ENCODE peak calls at places on chromosomes 13 and 19, in nine cellular contexts. W, R, P, X, U, Q, D, T and J are unnamed samples.

GRCh38 chr19:15332311-15332996 is at the start of gene BRD4:
- DNase-seq in P (peak; percentile 51), Q (peak; percentile 50), T (peak; percentile 65), D (no peak), U (peak; percentile 61), R (peak; percentile 35), W (peak; percentile 59), X (peak; percentile 81), J (no peak)

GRCh38 chr19:54312436-54313362 is at the start of gene LILRA5:
- DNase-seq in T (no peak), U (no peak), R (no peak), W (no peak), X (no peak), Q (no peak), P (no peak), D (no peak), J (no peak)

GRCh38 chr13:63628310-63628709 is 2212.7 kb upstream of the PCDH20 start:
- DNase-seq in P (no peak), D (no peak), Q (no peak), R (no peak), T (no peak), U (no peak), X (no peak), W (no peak), J (no peak)

GRCh38 chr19:6023085-6023682 is 45.2 kb upstream of the RANBP3 start:
- DNase-seq in U (no peak), Q (no peak), D (peak; percentile 17), W (no peak), R (no peak), X (no peak), T (no peak), P (no peak), J (no peak)

GRCh38 chr13:107642841-107643240 is 572.5 kb downstream of the LIG4 start:
- DNase-seq in U (no peak), P (peak; percentile 6), D (no peak), R (no peak), T (no peak), X (no peak), W (no peak), Q (no peak), J (no peak)

GRCh38 chr13:91167706-91168459 is 179.6 kb upstream of the MIR17HG start:
- DNase-seq in P (no peak), Q (no peak), X (no peak), D (no peak), T (no peak), W (no peak), R (no peak), U (no peak), J (no peak)

GRCh38 chr13:44313674-44314073 is 60.0 kb upstream of the SERP2 start:
- DNase-seq in T (no peak), W (no peak), R (peak; percentile 94), P (no peak), X (no peak), U (no peak), Q (no peak), D (peak; percentile 61), J (no peak)

GRCh38 chr19:9883231-9883758 is 48.2 kb downstream of the PIN1 start:
- DNase-seq in X (no peak), T (no peak), W (no peak), D (no peak), Q (no peak), P (peak; percentile 97), U (no peak), R (peak; percentile 55), J (no peak)

GRCh38 chr13:31733066-31733465 is 6.3 kb upstream of the RXFP2 start:
- DNase-seq in U (no peak), Q (no peak), D (no peak), T (no peak), R (no peak), X (no peak), W (no peak), P (no peak), J (no peak)

GRCh38 chr13:100552755-100553154 is 35.8 kb downstream of the GGACT start:
- DNase-seq in T (no peak), W (no peak), D (no peak), R (no peak), Q (no peak), X (no peak), U (no peak), P (peak; percentile 93), J (no peak)

GRCh38 chr13:51727634-51728274 is 76.2 kb downstream of the DHRS12 start:
- DNase-seq in W (no peak), R (no peak), X (no peak), Q (no peak), T (no peak), P (no peak), U (no peak), D (no peak), J (no peak)

GRCh38 chr19:1255186-1256161 is 7.1 kb downstream of the MIDN start:
- DNase-seq in U (peak; percentile 86), Q (no peak), R (no peak), X (no peak), P (no peak), T (no peak), W (no peak), D (no peak), J (no peak)

GRCh38 chr13:112097770-112098169 is 30.8 kb downstream of the SOX1 start:
- DNase-seq in W (no peak), D (no peak), T (no peak), X (no peak), P (no peak), U (no peak), Q (no peak), R (no peak), J (no peak)

GRCh38 chr13:47869780-47870179 is 131.3 kb downstream of the SUCLA2 start:
- DNase-seq in W (no peak), X (no peak), P (no peak), D (no peak), Q (no peak), U (no peak), R (peak; percentile 64), T (no peak), J (no peak)

GRCh38 chr13:38228322-38228721 is 121.3 kb upstream of the UFM1 start:
- DNase-seq in X (no peak), P (no peak), R (no peak), D (no peak), T (no peak), W (no peak), Q (no peak), U (no peak), J (no peak)

GRCh38 chr13:20721454-20722357 is 18.2 kb downstream of the IL17D start:
- DNase-seq in D (no peak), P (peak; percentile 37), W (no peak), T (no peak), R (peak; percentile 31), Q (no peak), X (no peak), U (no peak), J (no peak)

GRCh38 chr13:21338651-21339278 is 120.3 kb downstream of the ZDHHC20 start:
- DNase-seq in R (no peak), T (no peak), U (no peak), P (no peak), D (no peak), W (no peak), Q (no peak), X (no peak), J (no peak)

GRCh38 chr13:28425796-28426195 is 69.1 kb downstream of the FLT1 start:
- DNase-seq in T (no peak), U (no peak), Q (no peak), W (no peak), X (no peak), D (no peak), P (no peak), R (no peak), J (no peak)

GRCh38 chr19:13764821-13765394 is 586 bp downstream of the MRI1 start:
- DNase-seq in T (no peak), X (peak; percentile 44), Q (no peak), U (no peak), W (no peak), D (no peak), P (no peak), R (no peak), J (no peak)

GRCh38 chr13:113641426-113641825 is 16.6 kb downstream of the ATP4B start:
- DNase-seq in U (no peak), Q (no peak), P (no peak), X (no peak), W (no peak), R (no peak), D (no peak), T (no peak), J (no peak)

GRCh38 chr19:19782783-19783182 is 38.8 kb downstream of the ZNF506 start:
- DNase-seq in W (no peak), P (no peak), T (peak; percentile 18), U (no peak), D (no peak), R (no peak), Q (no peak), X (no peak), J (no peak)